ENCODE peak calls at places on chromosome 6, in seven cellular contexts. Q is pancreas; K is germinal center; E is CD8-positive, alpha-beta T cell; Z is testis; X is NCI-H2029; I is KBM-7. Y is an unnamed sample.

GRCh38 chr6:146968041-146968760 is 236.0 kb upstream of the STXBP5 start:
- DNase-seq in Q (no peak), K (no peak), E (no peak), Z (no peak), X (peak), I (no peak), Y (no peak)

GRCh38 chr6:111417181-111417585 is 65.8 kb downstream of the REV3L start:
- DNase-seq in Q (no peak), K (no peak), E (no peak), Z (peak), X (peak), I (peak), Y (no peak)

GRCh38 chr6:56616967-56617366 is 25.7 kb downstream of the DST start:
- DNase-seq in Q (no peak), K (no peak), E (no peak), Z (no peak), X (no peak), I (no peak), Y (no peak)

GRCh38 chr6:7112741-7113313 is 5.1 kb downstream of the RREB1 start:
- DNase-seq in Q (peak), K (no peak), E (peak), Z (peak), X (peak), I (peak), Y (no peak)

GRCh38 chr6:27836783-27837635 is 75.2 kb downstream of the OR2B2 start:
- DNase-seq in Q (no peak), K (peak), E (peak), Z (peak), X (peak), I (peak), Y (no peak)

GRCh38 chr6:130679684-130680083 is 147.5 kb upstream of the SMLR1 start:
- DNase-seq in Q (no peak), K (no peak), E (no peak), Z (no peak), X (no peak), I (no peak), Y (no peak)

GRCh38 chr6:12748815-12749521 is 32.4 kb downstream of the PHACTR1 start:
- DNase-seq in Q (peak), K (no peak), E (no peak), Z (peak), X (peak), I (no peak), Y (no peak)

GRCh38 chr6:42028234-42029061 is 21.9 kb upstream of the TAF8 start:
- DNase-seq in Q (no peak), K (no peak), E (no peak), Z (peak), X (no peak), I (peak), Y (no peak)

GRCh38 chr6:110328231-110328630 is 29.9 kb downstream of the METTL24 start:
- DNase-seq in Q (no peak), K (no peak), E (no peak), Z (no peak), X (no peak), I (no peak), Y (no peak)

Y was measured in left ventricle myocardium inferior.